ENCODE peak calls at places on chromosome 2, in five cellular contexts. O, I, D, S and P are unnamed samples.

GRCh38 chr2:24926602-24927252 is 6.7 kb upstream of the ADCY3 start:
- DNase-seq in O (peak), D (no peak), I (peak), S (peak), P (peak)

GRCh38 chr2:211599146-211599545 is 939.5 kb downstream of the ERBB4 start:
- DNase-seq in O (no peak), I (no peak), S (no peak), D (no peak), P (no peak)

GRCh38 chr2:237529452-237530402 is 36.6 kb upstream of the PRLH start:
- DNase-seq in S (no peak), I (peak), D (no peak), O (no peak), P (no peak)

GRCh38 chr2:96505231-96505889 is at the start of gene NEURL3:
- DNase-seq in S (no peak), O (no peak), I (no peak), D (no peak), P (no peak)

GRCh38 chr2:215811409-215812355 is 201.7 kb downstream of the MREG start:
- DNase-seq in S (no peak), O (no peak), D (no peak), I (no peak), P (no peak)

GRCh38 chr2:109419960-109420370 is 193.8 kb downstream of the SEPTIN10 start:
- DNase-seq in D (no peak), I (no peak), O (no peak), S (no peak), P (no peak)

GRCh38 chr2:221572180-221572820 is at the start of gene EPHA4:
- DNase-seq in D (peak), I (peak), S (peak), O (peak), P (peak)

GRCh38 chr2:45643095-45643494 is 8.4 kb upstream of the PRKCE start:
- DNase-seq in O (no peak), D (no peak), I (no peak), S (no peak), P (no peak)

GRCh38 chr2:172200495-172201085 is 97.9 kb upstream of the DLX2 start:
- DNase-seq in O (no peak), I (no peak), S (no peak), D (peak), P (peak)

GRCh38 chr2:65687614-65688013 is 255.2 kb upstream of the SPRED2 start:
- DNase-seq in O (no peak), D (no peak), S (no peak), I (no peak), P (no peak)

GRCh38 chr2:159521272-159521671 is 95.1 kb downstream of the BAZ2B start:
- DNase-seq in I (no peak), S (no peak), O (no peak), D (no peak), P (no peak)

GRCh38 chr2:159518321-159519005 is 97.9 kb downstream of the BAZ2B start:
- DNase-seq in I (no peak), D (no peak), S (no peak), O (no peak), P (no peak)

GRCh38 chr2:159515482-159515881 is 100.9 kb downstream of the BAZ2B start:
- DNase-seq in O (no peak), I (no peak), D (no peak), S (no peak), P (no peak)

GRCh38 chr2:159513745-159514144 is 102.6 kb downstream of the BAZ2B start:
- DNase-seq in D (no peak), S (no peak), I (no peak), O (no peak), P (no peak)

GRCh38 chr2:159516241-159516758 is 100.0 kb downstream of the BAZ2B start:
- DNase-seq in S (no peak), I (no peak), O (peak), D (no peak), P (peak)
- TF ChIP-seq POLR2A in S (no peak), I (no peak), O (peak), D (no peak), P (peak)

GRCh38 chr2:85395912-85396475 is 14.2 kb downstream of the CAPG start:
- DNase-seq in D (no peak), O (no peak), I (no peak), S (no peak), P (no peak)

GRCh38 chr2:85396531-85397470 is 13.4 kb downstream of the CAPG start:
- DNase-seq in S (no peak), I (no peak), O (no peak), D (no peak), P (no peak)

GRCh38 chr2:85398426-85399182 is 11.6 kb downstream of the CAPG start:
- DNase-seq in S (no peak), I (no peak), O (no peak), D (no peak), P (no peak)

GRCh38 chr2:85399183-85399455 is 11.0 kb downstream of the CAPG start:
- DNase-seq in D (no peak), O (no peak), S (no peak), I (no peak), P (no peak)

GRCh38 chr2:85397925-85398331 is 12.2 kb downstream of the CAPG start:
- DNase-seq in D (no peak), S (no peak), I (no peak), O (no peak), P (no peak)
- TF ChIP-seq POLR2A in D (no peak), S (no peak), I (no peak), O (no peak), P (no peak)

GRCh38 chr2:55923091-55923977 is at the start of gene EFEMP1:
- DNase-seq in D (no peak), O (peak), I (peak), S (peak), P (no peak)
- TF ChIP-seq POLR2A in D (no peak), O (peak), I (peak), S (no peak), P (no peak)

GRCh38 chr2:74551942-74552913 is 1.5 kb downstream of the LOXL3 start:
- DNase-seq in I (no peak), D (no peak), O (no peak), S (no peak), P (no peak)

GRCh38 chr2:74555610-74556103 is 1.1 kb downstream of the DOK1 start:
- DNase-seq in D (no peak), S (no peak), I (no peak), O (no peak), P (no peak)

GRCh38 chr2:74552914-74553811 is 579 bp downstream of the LOXL3 start:
- DNase-seq in O (no peak), D (no peak), S (no peak), I (no peak), P (peak)

GRCh38 chr2:74554821-74555531 is 456 bp downstream of the DOK1 start:
- DNase-seq in S (peak), O (peak), D (peak), I (peak), P (peak)

DNA sequence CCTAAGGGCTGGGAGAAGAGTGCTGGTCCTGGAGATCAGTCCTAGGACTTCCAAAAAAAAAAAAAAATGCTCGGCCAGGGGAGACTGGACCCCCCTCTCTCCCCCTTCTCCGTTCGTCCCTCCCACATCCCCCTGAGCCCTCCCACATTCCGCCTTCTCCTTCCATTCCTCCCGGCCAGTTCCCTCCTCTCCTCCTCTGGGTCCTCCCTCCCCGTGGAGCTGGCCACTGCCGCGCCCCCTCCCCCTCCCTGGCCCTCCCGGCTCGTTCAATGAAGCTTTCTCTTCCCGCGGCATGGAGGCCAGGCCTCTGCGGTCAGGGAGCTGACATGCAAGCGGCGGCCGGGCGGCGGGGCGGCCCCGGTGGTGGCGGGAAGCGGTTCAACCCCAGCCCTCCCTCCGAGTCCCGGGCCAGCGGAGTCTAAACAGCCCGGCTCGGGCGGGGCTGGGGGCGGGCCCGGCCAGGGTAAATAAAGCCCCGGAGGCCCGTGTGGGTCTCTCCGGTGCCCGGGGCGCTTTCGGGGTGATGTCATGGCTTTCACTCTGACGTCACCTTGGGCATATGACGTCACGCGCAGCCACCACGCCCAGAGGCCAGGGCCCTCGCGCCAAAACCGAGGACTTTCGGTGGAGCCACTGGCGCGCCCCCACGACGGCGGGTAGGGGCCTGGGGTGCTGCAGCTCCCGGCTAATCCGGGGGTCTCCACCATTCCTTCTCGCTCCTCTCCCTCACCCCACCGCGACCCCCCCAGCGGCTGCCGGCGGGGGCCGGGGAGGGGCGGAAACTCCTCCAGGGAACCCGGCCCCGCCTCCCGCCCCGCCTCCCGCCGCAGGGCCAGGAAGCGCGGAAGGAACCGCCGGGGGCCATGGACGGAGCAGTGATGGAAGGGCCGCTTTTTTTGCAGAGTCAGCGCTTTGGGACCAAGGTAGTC is at the start of the genes DOK1 and LOXL3:
- DNase-seq in I (peak), D (peak), O (peak), S (peak), P (peak)
- TF ChIP-seq POLR2A in I (peak), D (no peak), O (peak), S (no peak), P (no peak)